ENCODE peak calls at places on chromosomes 11 and 22, in nine cellular contexts. One of them, this sample, is unnamed.

GRCh38 chr11:12539570-12539969 is 134.7 kb upstream of the TEAD1 start:
- DNase-seq in left ventricle myocardium inferior: no peak
- DNase-seq in lower leg skin: no peak
- DNase-seq in neuronal stem cell: no peak
- DNase-seq in D341Med: no peak
- DNase-seq in myocyte: peak
- DNase-seq in heart left ventricle: no peak
- DNase-seq in left lung: no peak
- DNase-seq in stimulated activated CD8-positive, alpha-beta memory T cell treated with anti-CD3 and anti-CD28 coated beads, Interleukin-4, amount 100 ng/mL, for 24 hours: no peak
- DNase-seq in this sample: peak

GRCh38 chr11:11444027-11444799 is 91.2 kb upstream of the CSNK2A3 start:
- DNase-seq in neuronal stem cell: no peak
- DNase-seq in myocyte: peak
- DNase-seq in left ventricle myocardium inferior: no peak
- DNase-seq in heart left ventricle: no peak
- DNase-seq in D341Med: no peak
- DNase-seq in stimulated activated CD8-positive, alpha-beta memory T cell treated with anti-CD3 and anti-CD28 coated beads, Interleukin-4, amount 100 ng/mL, for 24 hours: no peak
- DNase-seq in left lung: no peak
- DNase-seq in lower leg skin: no peak
- DNase-seq in this sample: no peak

GRCh38 chr11:63535734-63536133 is 874 bp upstream of the PLAAT4 start:
- DNase-seq in left lung: no peak
- DNase-seq in left ventricle myocardium inferior: no peak
- DNase-seq in myocyte: no peak
- DNase-seq in D341Med: no peak
- DNase-seq in lower leg skin: no peak
- DNase-seq in heart left ventricle: no peak
- DNase-seq in neuronal stem cell: no peak
- DNase-seq in stimulated activated CD8-positive, alpha-beta memory T cell treated with anti-CD3 and anti-CD28 coated beads, Interleukin-4, amount 100 ng/mL, for 24 hours: no peak
- DNase-seq in this sample: no peak

GRCh38 chr11:3165152-3165705 is at the start of gene OSBPL5:
- DNase-seq in heart left ventricle: peak
- DNase-seq in D341Med: peak
- DNase-seq in lower leg skin: peak
- DNase-seq in left ventricle myocardium inferior: peak
- DNase-seq in neuronal stem cell: no peak
- DNase-seq in left lung: peak
- DNase-seq in stimulated activated CD8-positive, alpha-beta memory T cell treated with anti-CD3 and anti-CD28 coated beads, Interleukin-4, amount 100 ng/mL, for 24 hours: peak
- DNase-seq in myocyte: peak
- DNase-seq in this sample: peak

GRCh38 chr11:17651061-17651460 is 68.3 kb upstream of the MYOD1 start:
- DNase-seq in neuronal stem cell: no peak
- DNase-seq in lower leg skin: no peak
- DNase-seq in stimulated activated CD8-positive, alpha-beta memory T cell treated with anti-CD3 and anti-CD28 coated beads, Interleukin-4, amount 100 ng/mL, for 24 hours: no peak
- DNase-seq in myocyte: peak
- DNase-seq in left lung: no peak
- DNase-seq in heart left ventricle: no peak
- DNase-seq in D341Med: no peak
- DNase-seq in left ventricle myocardium inferior: no peak
- DNase-seq in this sample: no peak

GRCh38 chr22:19846620-19847344 is 7.9 kb downstream of the GNB1L start:
- DNase-seq in stimulated activated CD8-positive, alpha-beta memory T cell treated with anti-CD3 and anti-CD28 coated beads, Interleukin-4, amount 100 ng/mL, for 24 hours: no peak
- DNase-seq in left ventricle myocardium inferior: no peak
- DNase-seq in neuronal stem cell: no peak
- DNase-seq in lower leg skin: no peak
- DNase-seq in heart left ventricle: no peak
- DNase-seq in D341Med: peak
- DNase-seq in left lung: no peak
- DNase-seq in myocyte: no peak
- DNase-seq in this sample: no peak

GRCh38 chr22:42273855-42274451 is 3.5 kb upstream of the TCF20 start:
- DNase-seq in lower leg skin: no peak
- DNase-seq in left lung: no peak
- DNase-seq in heart left ventricle: no peak
- DNase-seq in stimulated activated CD8-positive, alpha-beta memory T cell treated with anti-CD3 and anti-CD28 coated beads, Interleukin-4, amount 100 ng/mL, for 24 hours: no peak
- DNase-seq in neuronal stem cell: no peak
- DNase-seq in myocyte: no peak
- DNase-seq in D341Med: peak
- DNase-seq in left ventricle myocardium inferior: no peak
- DNase-seq in this sample: no peak

GRCh38 chr11:46701078-46701654 is 335 bp downstream of the ZNF408 start:
- DNase-seq in left ventricle myocardium inferior: no peak
- DNase-seq in neuronal stem cell: no peak
- DNase-seq in D341Med: peak
- DNase-seq in left lung: no peak
- DNase-seq in myocyte: no peak
- DNase-seq in heart left ventricle: no peak
- DNase-seq in stimulated activated CD8-positive, alpha-beta memory T cell treated with anti-CD3 and anti-CD28 coated beads, Interleukin-4, amount 100 ng/mL, for 24 hours: no peak
- DNase-seq in lower leg skin: no peak
- DNase-seq in this sample: no peak

GRCh38 chr11:126397016-126397415 is 41.5 kb downstream of the ST3GAL4 start:
- DNase-seq in D341Med: no peak
- DNase-seq in left ventricle myocardium inferior: no peak
- DNase-seq in heart left ventricle: no peak
- DNase-seq in myocyte: no peak
- DNase-seq in stimulated activated CD8-positive, alpha-beta memory T cell treated with anti-CD3 and anti-CD28 coated beads, Interleukin-4, amount 100 ng/mL, for 24 hours: no peak
- DNase-seq in neuronal stem cell: no peak
- DNase-seq in left lung: no peak
- DNase-seq in lower leg skin: no peak
- DNase-seq in this sample: no peak

This sample was measured in uterus.